ENCODE peak calls at places on chromosomes 4 and X, in four cellular contexts. V, Q, C and O are unnamed samples.
A peak's percentile ranks its signal among the peaks of the same experiment; 100 is the strongest.

GRCh38 chrX:101659601-101660063 is at the start of gene ARMCX2:
- DNase-seq in V (no peak), C (peak; percentile 21), Q (no peak), O (no peak)

GRCh38 chr4:77771566-77771965 is 47.6 kb downstream of the CNOT6L start:
- DNase-seq in C (no peak), V (no peak), Q (no peak), O (no peak)

GRCh38 chrX:9627827-9628406 is 137.7 kb downstream of the GPR143 start:
- DNase-seq in V (no peak), C (no peak), Q (no peak), O (no peak)

GRCh38 chrX:73214366-73215094 is at the start of gene NAP1L2:
- DNase-seq in Q (peak; percentile 5), C (peak; percentile 18), V (peak; percentile 55), O (no peak)

GRCh38 chr4:3760833-3761232 is 5.4 kb upstream of the ADRA2C start:
- DNase-seq in C (no peak), V (no peak), Q (no peak), O (no peak)

GRCh38 chrX:150324035-150324728 is 38.9 kb upstream of the MAMLD1 start:
- DNase-seq in V (peak; percentile 44), C (no peak), Q (no peak), O (no peak)

GRCh38 chr4:89752932-89753598 is 83.9 kb downstream of the SNCA start:
- DNase-seq in Q (no peak), V (no peak), C (no peak), O (no peak)

GRCh38 chr4:56424697-56425514 is 10.5 kb downstream of the PPAT start:
- DNase-seq in V (peak; percentile 7), Q (no peak), C (no peak), O (no peak)

GRCh38 chr4:102252171-102252570 is 93.1 kb downstream of the SLC39A8 start:
- DNase-seq in Q (no peak), C (no peak), V (no peak), O (no peak)

GRCh38 chr4:85637778-85638177 is 162.8 kb downstream of the ARHGAP24 start:
- DNase-seq in C (no peak), V (no peak), Q (no peak), O (no peak)

GRCh38 chrX:8689473-8689872 is 42.5 kb downstream of the ANOS1 start:
- DNase-seq in V (no peak), C (no peak), Q (no peak), O (no peak)

GRCh38 chr4:76679691-76680090 is 218.3 kb downstream of the SOWAHB start:
- DNase-seq in V (no peak), C (no peak), Q (no peak), O (no peak)

GRCh38 chrX:46582964-46583363 is 9.4 kb downstream of the CHST7 start:
- DNase-seq in Q (no peak), C (no peak), V (peak; percentile 47), O (no peak)

GRCh38 chr4:84877051-84877833 is 89.2 kb downstream of the WDFY3 start:
- DNase-seq in V (peak; percentile 6), Q (no peak), C (no peak), O (no peak)

GRCh38 chr4:89158884-89159503 is 47.7 kb downstream of the TIGD2 start:
- DNase-seq in C (peak; percentile 4), V (peak; percentile 64), Q (no peak), O (no peak)

GRCh38 chr4:109072595-109072994 is 229.9 kb downstream of the COL25A1 start:
- DNase-seq in C (no peak), Q (no peak), V (no peak), O (no peak)

GRCh38 chrX:152070186-152070585 is 68.2 kb downstream of the MAGEA10 start:
- DNase-seq in V (no peak), Q (no peak), C (no peak), O (no peak)

GRCh38 chr4:99404595-99405287 is 30.4 kb downstream of the ADH7 start:
- DNase-seq in C (no peak), V (no peak), Q (no peak), O (no peak)

GRCh38 chr4:89899157-89899556 is 4.5 kb downstream of the MMRN1 start:
- DNase-seq in V (no peak), C (no peak), Q (no peak), O (no peak)

GRCh38 chr4:84856468-84856867 is 110.0 kb downstream of the WDFY3 start:
- DNase-seq in C (no peak), V (no peak), Q (no peak), O (no peak)

GRCh38 chr4:57104706-57105560 is 5.3 kb downstream of the IGFBP7 start:
- DNase-seq in Q (no peak), C (no peak), V (no peak), O (no peak)

GRCh38 chr4:152063301-152064235 is 302.8 kb upstream of the GATB start:
- DNase-seq in C (no peak), Q (no peak), V (no peak), O (no peak)

GRCh38 chr4:11801466-11802446 is 373.1 kb upstream of the HS3ST1 start:
- DNase-seq in C (no peak), V (peak; percentile 0), Q (no peak), O (no peak)

DNA sequence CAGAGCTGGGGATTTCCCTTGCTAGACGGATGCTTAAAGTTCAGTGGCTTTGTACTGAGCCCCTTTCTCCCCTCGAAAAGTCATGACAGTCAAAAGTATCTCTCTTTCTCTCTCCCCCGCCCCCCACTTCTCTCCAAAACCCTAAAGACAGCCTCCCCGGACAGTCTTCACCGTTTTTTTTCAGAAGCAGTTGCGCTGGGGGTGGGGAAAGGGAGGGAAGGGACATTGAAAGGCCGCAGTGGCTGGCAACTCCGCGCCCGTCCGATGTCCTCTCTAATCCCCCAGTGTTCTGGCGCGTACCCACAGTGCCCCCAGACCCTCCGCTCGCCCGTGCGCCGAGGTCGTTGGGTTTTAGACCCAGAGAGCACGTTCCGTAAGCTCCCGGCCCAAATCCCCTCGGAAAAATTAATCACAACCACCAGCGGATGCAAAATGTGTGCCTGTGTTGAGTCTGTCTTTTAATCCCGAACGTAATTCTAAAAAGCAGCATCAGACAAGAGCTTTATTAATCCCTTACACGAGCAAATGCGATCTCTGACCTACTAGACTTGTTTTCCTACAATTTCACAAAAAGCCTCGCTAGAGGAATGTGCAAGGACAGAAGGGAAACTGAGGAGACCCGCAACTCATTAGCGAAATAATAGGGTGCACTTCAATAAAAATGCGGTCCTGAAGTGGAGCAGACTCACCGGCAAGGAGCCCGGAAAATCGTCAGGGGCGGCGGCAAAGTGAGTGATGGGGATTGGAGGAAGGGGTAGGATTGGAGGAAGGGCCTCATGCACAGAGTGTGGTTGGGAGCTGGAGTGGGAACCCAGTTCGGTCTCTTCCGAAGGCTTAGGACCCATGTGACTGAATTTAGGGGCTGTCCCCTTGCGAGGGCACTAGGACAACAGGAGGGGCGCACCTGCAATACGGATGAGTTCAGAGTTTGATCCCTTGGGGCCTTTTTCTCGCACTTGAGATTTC is 12.2 kb upstream of the PRDM8 start:
- DNase-seq in C (no peak), Q (no peak), V (no peak), O (no peak)
- H3K27ac ChIP-seq in C (no peak overlapping the region), Q (no peak overlapping the region), V (peak overlapping the region; percentile 72), O (peak overlapping the region; percentile 71)

DNA sequence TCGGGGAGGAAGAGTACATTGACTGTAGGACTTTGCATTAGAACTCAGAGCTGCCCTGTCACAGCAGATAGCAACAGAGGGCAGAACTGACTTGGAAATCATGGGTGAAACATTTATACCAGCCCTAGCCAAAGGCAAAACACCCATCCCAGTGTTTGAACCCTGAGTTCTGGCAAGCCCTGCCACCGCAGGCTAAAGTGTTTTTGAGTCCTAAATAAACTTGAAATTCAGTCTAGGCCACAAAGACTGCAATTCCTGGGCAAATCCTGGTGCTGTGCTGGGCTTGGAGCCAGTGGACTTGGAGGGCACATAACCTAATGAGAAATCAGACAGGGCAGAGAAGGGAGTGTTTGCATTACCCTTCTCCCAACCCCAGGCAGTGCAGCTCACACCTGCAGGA is 1015.7 kb downstream of the FSTL5 start:
- DNase-seq in C (no peak), V (no peak), Q (no peak), O (no peak)
- H3K9me3 ChIP-seq in C (no peaks in the 10 kb centered on the region), V (no peaks in the 10 kb centered on the region), Q (no peaks in the 10 kb centered on the region), O (no peaks in the 10 kb centered on the region)

GRCh38 chrX:350148-350533 is 31.5 kb upstream of the GTPBP6 start:
- DNase-seq in C (no peak), V (no peak), Q (no peak), O (no peak)

GRCh38 chrX:349702-350101 is 31.1 kb upstream of the GTPBP6 start:
- DNase-seq in V (no peak), C (no peak), Q (no peak), O (no peak)

GRCh38 chrX:348461-349117 is 30.0 kb upstream of the GTPBP6 start:
- DNase-seq in C (no peak), Q (no peak), V (no peak), O (no peak)

GRCh38 chrX:350534-351321 is 32.1 kb upstream of the GTPBP6 start:
- DNase-seq in V (no peak), Q (no peak), C (no peak), O (no peak)

GRCh38 chrX:349196-349595 is 30.6 kb upstream of the GTPBP6 start:
- DNase-seq in V (no peak), Q (no peak), C (no peak), O (no peak)
- H3K27ac ChIP-seq in V (no peak overlapping the region), Q (no peak overlapping the region), C (no peak overlapping the region), O (no peak overlapping the region)

DNA sequence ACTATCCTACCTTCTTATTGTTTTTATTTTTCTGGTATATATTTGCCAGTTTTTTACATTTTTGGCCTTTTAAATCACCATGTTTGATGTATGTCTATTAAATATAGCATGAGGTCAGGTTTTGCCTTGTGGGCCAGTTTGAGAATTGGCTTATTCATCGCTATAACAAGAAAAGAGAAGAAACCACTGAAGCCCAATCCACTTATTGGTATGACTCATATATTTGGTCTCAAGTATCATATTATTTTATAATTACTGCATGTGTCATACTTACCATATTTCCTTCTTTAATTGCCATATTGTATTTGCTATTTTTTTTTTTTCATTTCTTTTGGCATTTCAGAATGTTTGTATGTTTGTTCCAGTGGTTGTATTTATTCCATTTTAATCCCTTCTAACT is 99.3 kb downstream of the IRF2 start:
- DNase-seq in V (no peak), C (no peak), Q (no peak), O (no peak)
- H3K9me3 ChIP-seq in V (no peaks in the 10 kb centered on the region), C (no peaks in the 10 kb centered on the region), Q (no peaks in the 10 kb centered on the region), O (no peaks in the 10 kb centered on the region)

GRCh38 chr4:150381026-150381425 is 200.9 kb upstream of the MAB21L2 start:
- DNase-seq in V (no peak), C (no peak), Q (no peak), O (no peak)

GRCh38 chr4:150379454-150379853 is 202.5 kb upstream of the MAB21L2 start:
- DNase-seq in V (no peak), C (no peak), Q (no peak), O (no peak)

GRCh38 chr4:150384249-150384648 is 197.7 kb upstream of the MAB21L2 start:
- DNase-seq in V (no peak), C (no peak), Q (no peak), O (no peak)

GRCh38 chr4:150385606-150386005 is 196.3 kb upstream of the MAB21L2 start:
- DNase-seq in V (no peak), Q (no peak), C (no peak), O (peak; percentile 0)

GRCh38 chr4:150381671-150382427 is 200.1 kb upstream of the MAB21L2 start:
- DNase-seq in Q (no peak), V (no peak), C (no peak), O (no peak)
- H3K27ac ChIP-seq in Q (no peak overlapping the region), V (no peak overlapping the region), C (no peak overlapping the region), O (no peak overlapping the region)

GRCh38 chr4:49217492-49217891 is 231.4 kb downstream of the CWH43 start:
- DNase-seq in Q (no peak), C (no peak), V (no peak), O (no peak)
- H3K9me3 ChIP-seq in Q (peaks cover 95% of the 10 kb centered on the region), C (peaks cover 17% of the 10 kb centered on the region), V (peaks cover 6% of the 10 kb centered on the region), O (no peaks in the 10 kb centered on the region)